ENCODE peak calls at places on chromosomes 1 and 21, in eight cellular contexts. One of them, this sample, is unnamed.
A peak's percentile ranks its signal among the peaks of the same experiment; 100 is the strongest.

GRCh38 chr1:235292790-235293189 is 35.2 kb downstream of the ARID4B start:
- DNase-seq in amygdala: no peak
- DNase-seq in M059J: no peak
- DNase-seq in Right ventricle myocardium superior: no peak
- DNase-seq in epithelial cell of esophagus: no peak
- DNase-seq in stimulated activated CD4-positive, alpha-beta T cell treated with anti-CD3 and anti-CD28 coated beads, Interleukin-4, amount 100 ng/mL, for 48 hours: no peak
- DNase-seq in NCI-H446: no peak
- DNase-seq in left cardiac atrium: no peak
- DNase-seq in this sample: no peak

GRCh38 chr21:16993416-16994044 is 519.3 kb upstream of the CXADR start:
- DNase-seq in amygdala: no peak
- DNase-seq in M059J: no peak
- DNase-seq in Right ventricle myocardium superior: no peak
- DNase-seq in epithelial cell of esophagus: no peak
- DNase-seq in stimulated activated CD4-positive, alpha-beta T cell treated with anti-CD3 and anti-CD28 coated beads, Interleukin-4, amount 100 ng/mL, for 48 hours: no peak
- DNase-seq in NCI-H446: no peak
- DNase-seq in left cardiac atrium: no peak
- DNase-seq in this sample: no peak

GRCh38 chr1:115469703-115470476 is 131.8 kb upstream of the NGF start:
- DNase-seq in amygdala: peak; percentile 6
- DNase-seq in M059J: peak; percentile 94
- DNase-seq in Right ventricle myocardium superior: peak; percentile 53
- DNase-seq in epithelial cell of esophagus: peak; percentile 74
- DNase-seq in stimulated activated CD4-positive, alpha-beta T cell treated with anti-CD3 and anti-CD28 coated beads, Interleukin-4, amount 100 ng/mL, for 48 hours: peak; percentile 10
- DNase-seq in NCI-H446: no peak
- DNase-seq in left cardiac atrium: peak; percentile 45
- DNase-seq in this sample: no peak

GRCh38 chr21:34520769-34521508 is 8.9 kb upstream of the KCNE1 start:
- DNase-seq in amygdala: no peak
- DNase-seq in M059J: no peak
- DNase-seq in Right ventricle myocardium superior: peak; percentile 66
- DNase-seq in epithelial cell of esophagus: no peak
- DNase-seq in stimulated activated CD4-positive, alpha-beta T cell treated with anti-CD3 and anti-CD28 coated beads, Interleukin-4, amount 100 ng/mL, for 48 hours: no peak
- DNase-seq in NCI-H446: no peak
- DNase-seq in left cardiac atrium: no peak
- DNase-seq in this sample: no peak

GRCh38 chr1:116167625-116168276 is 56.6 kb downstream of the MAB21L3 start:
- DNase-seq in amygdala: peak; percentile 34
- DNase-seq in M059J: no peak
- DNase-seq in Right ventricle myocardium superior: peak; percentile 52
- DNase-seq in epithelial cell of esophagus: peak; percentile 28
- DNase-seq in stimulated activated CD4-positive, alpha-beta T cell treated with anti-CD3 and anti-CD28 coated beads, Interleukin-4, amount 100 ng/mL, for 48 hours: no peak
- DNase-seq in NCI-H446: no peak
- DNase-seq in left cardiac atrium: peak; percentile 34
- DNase-seq in this sample: no peak

GRCh38 chr1:53046930-53047329 is 15.1 kb upstream of the PODN start:
- DNase-seq in amygdala: no peak
- DNase-seq in M059J: peak; percentile 87
- DNase-seq in Right ventricle myocardium superior: no peak
- DNase-seq in epithelial cell of esophagus: no peak
- DNase-seq in stimulated activated CD4-positive, alpha-beta T cell treated with anti-CD3 and anti-CD28 coated beads, Interleukin-4, amount 100 ng/mL, for 48 hours: no peak
- DNase-seq in NCI-H446: no peak
- DNase-seq in left cardiac atrium: peak; percentile 46
- DNase-seq in this sample: no peak

GRCh38 chr1:161038523-161039153 is at the start of gene TSTD1:
- DNase-seq in amygdala: peak; percentile 47
- DNase-seq in M059J: no peak
- DNase-seq in Right ventricle myocardium superior: peak; percentile 68
- DNase-seq in epithelial cell of esophagus: peak; percentile 79
- DNase-seq in stimulated activated CD4-positive, alpha-beta T cell treated with anti-CD3 and anti-CD28 coated beads, Interleukin-4, amount 100 ng/mL, for 48 hours: peak; percentile 83
- DNase-seq in NCI-H446: no peak
- DNase-seq in left cardiac atrium: peak; percentile 70
- DNase-seq in this sample: no peak

GRCh38 chr1:71307451-71307850 is 226.6 kb upstream of the ZRANB2 start:
- DNase-seq in amygdala: no peak
- DNase-seq in M059J: peak; percentile 0
- DNase-seq in Right ventricle myocardium superior: no peak
- DNase-seq in epithelial cell of esophagus: peak; percentile 73
- DNase-seq in stimulated activated CD4-positive, alpha-beta T cell treated with anti-CD3 and anti-CD28 coated beads, Interleukin-4, amount 100 ng/mL, for 48 hours: no peak
- DNase-seq in NCI-H446: no peak
- DNase-seq in left cardiac atrium: no peak
- DNase-seq in this sample: peak; percentile 30

GRCh38 chr21:33985117-33986050 is 69.8 kb upstream of the ATP5PO start:
- DNase-seq in amygdala: no peak
- DNase-seq in M059J: no peak
- DNase-seq in Right ventricle myocardium superior: no peak
- DNase-seq in epithelial cell of esophagus: no peak
- DNase-seq in stimulated activated CD4-positive, alpha-beta T cell treated with anti-CD3 and anti-CD28 coated beads, Interleukin-4, amount 100 ng/mL, for 48 hours: no peak
- DNase-seq in NCI-H446: no peak
- DNase-seq in left cardiac atrium: no peak
- DNase-seq in this sample: no peak

GRCh38 chr1:199778324-199778955 is 249.1 kb upstream of the NR5A2 start:
- DNase-seq in amygdala: no peak
- DNase-seq in M059J: peak; percentile 97
- DNase-seq in Right ventricle myocardium superior: no peak
- DNase-seq in epithelial cell of esophagus: no peak
- DNase-seq in stimulated activated CD4-positive, alpha-beta T cell treated with anti-CD3 and anti-CD28 coated beads, Interleukin-4, amount 100 ng/mL, for 48 hours: no peak
- DNase-seq in NCI-H446: no peak
- DNase-seq in left cardiac atrium: no peak
- DNase-seq in this sample: no peak

GRCh38 chr1:62508187-62508758 is 71.4 kb downstream of the USP1 start:
- DNase-seq in amygdala: no peak
- DNase-seq in M059J: peak; percentile 56
- DNase-seq in Right ventricle myocardium superior: no peak
- DNase-seq in epithelial cell of esophagus: peak; percentile 51
- DNase-seq in stimulated activated CD4-positive, alpha-beta T cell treated with anti-CD3 and anti-CD28 coated beads, Interleukin-4, amount 100 ng/mL, for 48 hours: no peak
- DNase-seq in NCI-H446: no peak
- DNase-seq in left cardiac atrium: no peak
- DNase-seq in this sample: peak; percentile 73

GRCh38 chr1:205274041-205274691 is 46.4 kb downstream of the TMCC2 start:
- DNase-seq in amygdala: no peak
- DNase-seq in M059J: peak; percentile 26
- DNase-seq in Right ventricle myocardium superior: no peak
- DNase-seq in epithelial cell of esophagus: no peak
- DNase-seq in stimulated activated CD4-positive, alpha-beta T cell treated with anti-CD3 and anti-CD28 coated beads, Interleukin-4, amount 100 ng/mL, for 48 hours: no peak
- DNase-seq in NCI-H446: no peak
- DNase-seq in left cardiac atrium: no peak
- DNase-seq in this sample: no peak

GRCh38 chr21:46124083-46124925 is 26.4 kb downstream of the COL6A2 start:
- DNase-seq in amygdala: no peak
- DNase-seq in M059J: no peak
- DNase-seq in Right ventricle myocardium superior: peak; percentile 34
- DNase-seq in epithelial cell of esophagus: no peak
- DNase-seq in stimulated activated CD4-positive, alpha-beta T cell treated with anti-CD3 and anti-CD28 coated beads, Interleukin-4, amount 100 ng/mL, for 48 hours: no peak
- DNase-seq in NCI-H446: no peak
- DNase-seq in left cardiac atrium: peak; percentile 13
- DNase-seq in this sample: no peak

GRCh38 chr1:28915036-28915895 is 897 bp downstream of the EPB41 start:
- DNase-seq in amygdala: peak; percentile 17
- DNase-seq in M059J: peak; percentile 62
- DNase-seq in Right ventricle myocardium superior: no peak
- DNase-seq in epithelial cell of esophagus: peak; percentile 59
- DNase-seq in stimulated activated CD4-positive, alpha-beta T cell treated with anti-CD3 and anti-CD28 coated beads, Interleukin-4, amount 100 ng/mL, for 48 hours: no peak
- DNase-seq in NCI-H446: no peak
- DNase-seq in left cardiac atrium: no peak
- DNase-seq in this sample: peak; percentile 30

GRCh38 chr1:73452522-73452921 is 745.5 kb downstream of the LRRIQ3 start:
- DNase-seq in amygdala: no peak
- DNase-seq in M059J: no peak
- DNase-seq in Right ventricle myocardium superior: no peak
- DNase-seq in epithelial cell of esophagus: peak; percentile 1
- DNase-seq in stimulated activated CD4-positive, alpha-beta T cell treated with anti-CD3 and anti-CD28 coated beads, Interleukin-4, amount 100 ng/mL, for 48 hours: no peak
- DNase-seq in NCI-H446: no peak
- DNase-seq in left cardiac atrium: no peak
- DNase-seq in this sample: no peak